ENCODE peak calls at places on chromosomes 5 and 9, in seven cellular contexts. G, A, D, H, T, U and Z are unnamed samples.

GRCh38 chr5:932151-932627 is 39.5 kb downstream of the TRIP13 start:
- DNase-seq in G (no peak), A (peak; percentile 19), D (no peak), H (no peak), T (no peak), U (no peak), Z (peak; percentile 64)

GRCh38 chr9:132670816-132671371 is 630 bp downstream of the GTF3C4 start:
- DNase-seq in G (peak; percentile 14), A (peak; percentile 54), D (no peak), H (peak; percentile 59), T (peak; percentile 44), U (no peak), Z (no peak)

GRCh38 chr9:13110766-13111400 is 168.6 kb downstream of the MPDZ start:
- DNase-seq in G (no peak), A (peak; percentile 58), D (no peak), H (no peak), T (no peak), U (no peak), Z (no peak)

GRCh38 chr9:14096182-14096922 is 217.6 kb downstream of the NFIB start:
- DNase-seq in G (peak; percentile 90), A (no peak), D (no peak), H (peak; percentile 30), T (no peak), U (no peak), Z (no peak)

GRCh38 chr9:81477669-81478068 is 211.7 kb downstream of the TLE1 start:
- DNase-seq in G (no peak), A (no peak), D (no peak), H (no peak), T (no peak), U (no peak), Z (no peak)

GRCh38 chr9:36834736-36835135 is 199.3 kb downstream of the PAX5 start:
- DNase-seq in G (no peak), A (no peak), D (no peak), H (no peak), T (no peak), U (no peak), Z (no peak)

GRCh38 chr5:5900350-5900749 is 477.9 kb downstream of the ICE1 start:
- DNase-seq in G (no peak), A (no peak), D (no peak), H (no peak), T (no peak), U (no peak), Z (no peak)

GRCh38 chr9:120386390-120387131 is 193.4 kb downstream of the CDK5RAP2 start:
- DNase-seq in G (no peak), A (no peak), D (no peak), H (peak; percentile 32), T (no peak), U (no peak), Z (no peak)

GRCh38 chr9:131739192-131739961 is 499 bp downstream of the RAPGEF1 start:
- DNase-seq in G (no peak), A (peak; percentile 71), D (no peak), H (peak; percentile 63), T (peak; percentile 41), U (no peak), Z (no peak)

GRCh38 chr5:96582343-96582742 is 79.8 kb upstream of the CAST start:
- DNase-seq in G (no peak), A (no peak), D (no peak), H (peak; percentile 25), T (no peak), U (no peak), Z (no peak)

GRCh38 chr5:178196413-178196812 is 7.9 kb upstream of the HNRNPAB start:
- DNase-seq in G (no peak), A (no peak), D (no peak), H (no peak), T (no peak), U (no peak), Z (peak; percentile 45)

GRCh38 chr5:75716715-75717081 is 539 bp downstream of the POC5 start:
- DNase-seq in G (no peak), A (no peak), D (no peak), H (no peak), T (no peak), U (no peak), Z (no peak)

GRCh38 chr9:134642385-134643181 is 980 bp downstream of the COL5A1 start:
- DNase-seq in G (peak; percentile 60), A (peak; percentile 77), D (peak; percentile 29), H (peak; percentile 68), T (no peak), U (peak; percentile 65), Z (peak; percentile 85)

GRCh38 chr9:73009649-73010288 is 56.9 kb upstream of the ALDH1A1 start:
- DNase-seq in G (no peak), A (no peak), D (no peak), H (no peak), T (no peak), U (no peak), Z (no peak)

GRCh38 chr5:67047180-67047579 is 149.4 kb downstream of the CD180 start:
- DNase-seq in G (no peak), A (peak; percentile 63), D (peak; percentile 42), H (no peak), T (no peak), U (no peak), Z (no peak)

GRCh38 chr5:123881791-123882244 is 369.8 kb downstream of the CSNK1G3 start:
- DNase-seq in G (peak; percentile 21), A (no peak), D (no peak), H (no peak), T (no peak), U (no peak), Z (no peak)

GRCh38 chr5:172728481-172729241 is 42.3 kb downstream of the DUSP1 start:
- DNase-seq in G (no peak), A (no peak), D (no peak), H (no peak), T (no peak), U (no peak), Z (no peak)

GRCh38 chr5:120604898-120605297 is 140.8 kb downstream of the PRR16 start:
- DNase-seq in G (peak; percentile 92), A (no peak), D (no peak), H (no peak), T (no peak), U (peak; percentile 81), Z (no peak)

GRCh38 chr5:3311443-3311842 is 284.2 kb upstream of the IRX1 start:
- DNase-seq in G (no peak), A (no peak), D (no peak), H (no peak), T (no peak), U (no peak), Z (no peak)

GRCh38 chr9:118659011-118659410 is 710.2 kb downstream of the BRINP1 start:
- DNase-seq in G (no peak), A (no peak), D (no peak), H (no peak), T (no peak), U (no peak), Z (no peak)

GRCh38 chr9:72772641-72773040 is 180.2 kb downstream of the ALDH1A1 start:
- DNase-seq in G (no peak), A (no peak), D (no peak), H (no peak), T (peak; percentile 81), U (no peak), Z (no peak)

GRCh38 chr5:1789838-1790462 is 9.7 kb downstream of the MRPL36 start:
- DNase-seq in G (peak; percentile 86), A (no peak), D (no peak), H (no peak), T (no peak), U (peak; percentile 81), Z (no peak)

GRCh38 chr5:110658006-110658405 is 68.5 kb downstream of the TMEM232 start:
- DNase-seq in G (no peak), A (no peak), D (no peak), H (no peak), T (no peak), U (no peak), Z (no peak)

GRCh38 chr9:111412280-111412679 is 71.9 kb downstream of the ECPAS start:
- DNase-seq in G (no peak), A (no peak), D (no peak), H (no peak), T (no peak), U (no peak), Z (no peak)
- H3K27ac ChIP-seq in G (no peak overlapping the region), A (no peak overlapping the region), D (no peak overlapping the region), H (no peak overlapping the region), T (no peak overlapping the region), U (no peak overlapping the region), Z (no peak overlapping the region)

GRCh38 chr5:149061341-149061740 is 1.5 kb downstream of the SH3TC2 start:
- DNase-seq in G (no peak), A (no peak), D (no peak), H (no peak), T (no peak), U (no peak), Z (no peak)

GRCh38 chr5:149062371-149063016 is 368 bp downstream of the SH3TC2 start:
- DNase-seq in G (peak; percentile 77), A (no peak), D (no peak), H (peak; percentile 69), T (no peak), U (no peak), Z (no peak)

GRCh38 chr5:149063017-149063687 is at the start of gene SH3TC2:
- DNase-seq in G (peak; percentile 49), A (peak; percentile 54), D (no peak), H (peak; percentile 69), T (no peak), U (no peak), Z (no peak)

GRCh38 chr5:149056611-149057165 is 6.2 kb downstream of the SH3TC2 start:
- DNase-seq in G (no peak), A (no peak), D (no peak), H (no peak), T (no peak), U (no peak), Z (no peak)

DNA sequence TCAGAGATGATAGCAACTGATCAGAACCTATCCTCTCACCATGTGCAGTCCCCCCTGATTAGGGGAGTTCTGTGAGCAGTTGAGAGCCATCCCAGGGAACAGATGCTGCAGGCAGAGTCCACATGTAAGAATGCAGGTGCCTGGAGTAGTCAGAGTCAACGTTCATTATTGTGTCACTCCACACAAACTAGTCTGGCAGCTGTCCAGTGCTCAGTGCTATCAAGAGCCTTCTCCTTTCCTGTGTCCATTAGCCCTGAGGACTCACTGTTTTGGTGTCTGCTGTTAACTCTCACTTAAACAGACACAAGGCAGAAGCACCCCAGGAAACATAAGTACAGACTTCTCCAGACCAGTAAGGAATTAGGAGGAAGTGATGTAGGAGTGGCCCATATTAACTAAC is 2.5 kb downstream of the SH3TC2 start:
- DNase-seq in G (peak; percentile 54), A (no peak), D (no peak), H (peak; percentile 68), T (no peak), U (no peak), Z (no peak)
- TF ChIP-seq CTCF in G (no peak), A (no peak), D (no peak), H (no peak), T (no peak), U (no peak), Z (no peak)

DNA sequence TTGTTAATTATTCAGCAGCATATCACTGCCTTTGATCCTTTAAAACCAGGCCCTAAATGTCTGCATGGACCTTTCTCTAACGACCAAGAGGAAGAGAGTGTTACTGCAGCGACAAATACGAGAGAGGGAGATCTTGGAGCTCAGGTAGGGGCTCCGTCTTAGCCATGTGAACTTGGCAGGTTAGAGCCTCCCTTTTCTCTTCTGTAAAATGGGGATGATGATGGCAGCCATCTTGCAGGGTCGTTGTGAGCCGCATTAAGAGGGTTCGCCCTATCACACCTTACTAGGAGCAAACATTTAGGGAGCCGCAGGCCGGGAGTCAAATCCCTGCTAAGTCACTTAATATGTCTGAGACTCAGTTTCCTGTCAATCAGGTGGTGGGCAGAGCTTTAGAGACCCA is 1.6 kb downstream of the ENG start:
- DNase-seq in G (no peak), A (no peak), D (no peak), H (no peak), T (no peak), U (no peak), Z (no peak)
- H3K4me3 ChIP-seq in G (peak overlapping the region; percentile 76), A (peak overlapping the region; percentile 74), D (peak overlapping the region; percentile 69), H (no peak overlapping the region), T (no peak overlapping the region), U (peak overlapping the region; percentile 79), Z (peak overlapping the region; percentile 85)

GRCh38 chr5:21680661-21681060 is 1172.5 kb downstream of the CDH12 start:
- DNase-seq in G (no peak), A (no peak), D (no peak), H (no peak), T (no peak), U (no peak), Z (no peak)
- H3K27ac ChIP-seq in G (no peak overlapping the region), A (no peak overlapping the region), D (no peak overlapping the region), H (no peak overlapping the region), T (no peak overlapping the region), U (no peak overlapping the region), Z (no peak overlapping the region)